ENCODE peak calls at places on chromosomes 1 and 21, in seven cellular contexts. One of them, this sample, is unnamed.

GRCh38 chr1:218460367-218460766 is 115.2 kb downstream of the TGFB2 start:
- DNase-seq in neuronal stem cell: peak
- DNase-seq in mesenchymal stem cell: peak
- DNase-seq in H9: peak
- DNase-seq in trophoblast cell: no peak
- DNase-seq in IMR-90: peak
- DNase-seq in H1: no peak
- DNase-seq in this sample: peak

GRCh38 chr1:216140650-216141547 is 282.3 kb downstream of the USH2A start:
- DNase-seq in mesenchymal stem cell: peak
- DNase-seq in trophoblast cell: no peak
- DNase-seq in neuronal stem cell: no peak
- DNase-seq in IMR-90: peak
- DNase-seq in H9: peak
- DNase-seq in H1: no peak
- DNase-seq in this sample: no peak

GRCh38 chr1:46817814-46818213 is 19.0 kb downstream of the CYP4B1 start:
- DNase-seq in H1: no peak
- DNase-seq in neuronal stem cell: no peak
- DNase-seq in H9: no peak
- DNase-seq in trophoblast cell: no peak
- DNase-seq in mesenchymal stem cell: no peak
- DNase-seq in IMR-90: no peak
- DNase-seq in this sample: no peak

GRCh38 chr1:12583484-12583883 is 34.5 kb downstream of the DHRS3 start:
- DNase-seq in trophoblast cell: no peak
- DNase-seq in neuronal stem cell: no peak
- DNase-seq in mesenchymal stem cell: no peak
- DNase-seq in H1: no peak
- DNase-seq in IMR-90: no peak
- DNase-seq in H9: no peak
- DNase-seq in this sample: no peak

GRCh38 chr1:154304664-154305337 is 16.1 kb upstream of the AQP10 start:
- DNase-seq in IMR-90: no peak
- DNase-seq in H1: no peak
- DNase-seq in neuronal stem cell: no peak
- DNase-seq in trophoblast cell: no peak
- DNase-seq in H9: no peak
- DNase-seq in mesenchymal stem cell: no peak
- DNase-seq in this sample: no peak

GRCh38 chr1:199791495-199791894 is 236.0 kb upstream of the NR5A2 start:
- DNase-seq in IMR-90: no peak
- DNase-seq in H1: no peak
- DNase-seq in neuronal stem cell: no peak
- DNase-seq in trophoblast cell: no peak
- DNase-seq in H9: no peak
- DNase-seq in mesenchymal stem cell: no peak
- DNase-seq in this sample: no peak

GRCh38 chr1:173064011-173064410 is 13.3 kb upstream of the TNFSF18 start:
- DNase-seq in mesenchymal stem cell: peak
- DNase-seq in trophoblast cell: peak
- DNase-seq in H1: no peak
- DNase-seq in neuronal stem cell: no peak
- DNase-seq in H9: no peak
- DNase-seq in IMR-90: peak
- DNase-seq in this sample: no peak

GRCh38 chr1:234907585-234908457 is 220.8 kb downstream of the TOMM20 start:
- DNase-seq in H1: no peak
- DNase-seq in mesenchymal stem cell: peak
- DNase-seq in neuronal stem cell: no peak
- DNase-seq in trophoblast cell: no peak
- DNase-seq in H9: no peak
- DNase-seq in IMR-90: peak
- DNase-seq in this sample: no peak

GRCh38 chr1:70486676-70487470 is 75.8 kb downstream of the CTH start:
- DNase-seq in H1: no peak
- DNase-seq in mesenchymal stem cell: peak
- DNase-seq in H9: no peak
- DNase-seq in neuronal stem cell: no peak
- DNase-seq in IMR-90: peak
- DNase-seq in trophoblast cell: peak
- DNase-seq in this sample: peak

GRCh38 chr1:243982451-243983018 is 68.5 kb upstream of the ZBTB18 start:
- DNase-seq in H9: peak
- DNase-seq in neuronal stem cell: no peak
- DNase-seq in trophoblast cell: no peak
- DNase-seq in IMR-90: no peak
- DNase-seq in mesenchymal stem cell: no peak
- DNase-seq in H1: peak
- DNase-seq in this sample: peak

GRCh38 chr1:118204648-118205047 is 19.6 kb upstream of the SPAG17 start:
- DNase-seq in mesenchymal stem cell: no peak
- DNase-seq in neuronal stem cell: no peak
- DNase-seq in trophoblast cell: no peak
- DNase-seq in IMR-90: no peak
- DNase-seq in H9: no peak
- DNase-seq in H1: no peak
- DNase-seq in this sample: no peak

GRCh38 chr1:38327559-38327973 is 281.0 kb upstream of the POU3F1 start:
- DNase-seq in trophoblast cell: no peak
- DNase-seq in neuronal stem cell: no peak
- DNase-seq in mesenchymal stem cell: no peak
- DNase-seq in IMR-90: no peak
- DNase-seq in H1: no peak
- DNase-seq in H9: no peak
- DNase-seq in this sample: peak

GRCh38 chr1:166062695-166063094 is 104.1 kb downstream of the FAM78B start:
- DNase-seq in IMR-90: no peak
- DNase-seq in H9: no peak
- DNase-seq in trophoblast cell: no peak
- DNase-seq in mesenchymal stem cell: no peak
- DNase-seq in neuronal stem cell: no peak
- DNase-seq in H1: no peak
- DNase-seq in this sample: no peak

GRCh38 chr1:66981679-66982078 is 56.9 kb downstream of the MIER1 start:
- DNase-seq in neuronal stem cell: no peak
- DNase-seq in IMR-90: peak
- DNase-seq in H1: no peak
- DNase-seq in H9: no peak
- DNase-seq in mesenchymal stem cell: peak
- DNase-seq in trophoblast cell: no peak
- DNase-seq in this sample: no peak

GRCh38 chr1:116852910-116853309 is 56.8 kb upstream of the PTGFRN start:
- DNase-seq in neuronal stem cell: no peak
- DNase-seq in trophoblast cell: peak
- DNase-seq in IMR-90: no peak
- DNase-seq in H1: no peak
- DNase-seq in H9: no peak
- DNase-seq in mesenchymal stem cell: peak
- DNase-seq in this sample: peak

GRCh38 chr1:11526071-11526895 is 47.3 kb downstream of the DISP3 start:
- DNase-seq in mesenchymal stem cell: no peak
- DNase-seq in IMR-90: no peak
- DNase-seq in H9: no peak
- DNase-seq in H1: no peak
- DNase-seq in neuronal stem cell: no peak
- DNase-seq in trophoblast cell: no peak
- DNase-seq in this sample: no peak

GRCh38 chr1:169525391-169525790 is 39.6 kb upstream of the SLC19A2 start:
- DNase-seq in neuronal stem cell: no peak
- DNase-seq in trophoblast cell: peak
- DNase-seq in IMR-90: no peak
- DNase-seq in H1: no peak
- DNase-seq in H9: no peak
- DNase-seq in mesenchymal stem cell: no peak
- DNase-seq in this sample: no peak

GRCh38 chr21:32055305-32055704 is 182.5 kb downstream of the HUNK start:
- DNase-seq in mesenchymal stem cell: no peak
- DNase-seq in IMR-90: no peak
- DNase-seq in neuronal stem cell: no peak
- DNase-seq in H9: no peak
- DNase-seq in H1: no peak
- DNase-seq in trophoblast cell: no peak
- DNase-seq in this sample: no peak

DNA sequence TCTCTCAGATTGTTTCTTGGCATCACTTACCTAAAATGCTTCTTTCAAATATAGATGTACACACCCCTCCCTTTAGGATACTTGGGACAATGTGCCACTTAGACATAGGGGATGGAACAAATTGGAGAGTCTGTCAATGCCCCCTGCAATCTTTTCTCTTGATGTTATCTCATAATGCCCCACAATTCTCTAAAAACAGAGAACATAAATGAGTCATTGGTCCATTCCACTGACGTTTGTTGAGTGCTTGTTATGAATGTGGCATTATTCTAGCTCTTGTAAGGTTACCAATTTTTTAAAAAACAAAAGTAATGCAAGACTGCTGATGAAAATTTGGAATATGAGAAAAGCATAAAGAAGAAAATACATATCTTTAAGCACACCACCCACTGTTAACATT is 5.6 kb upstream of the SMIM11 start:
- DNase-seq in trophoblast cell: no peak
- DNase-seq in IMR-90: no peak
- DNase-seq in mesenchymal stem cell: no peak
- DNase-seq in neuronal stem cell: no peak
- DNase-seq in H9: no peak
- DNase-seq in H1: no peak
- DNase-seq in this sample: no peak
- H3K23ac ChIP-seq in trophoblast cell: no peak
- H3K23ac ChIP-seq in IMR-90: no peak
- H3K23ac ChIP-seq in mesenchymal stem cell: no peak
- H3K23ac ChIP-seq in neuronal stem cell: no peak
- H3K23ac ChIP-seq in H9: no peak
- H3K23ac ChIP-seq in H1: no peak
- H3K23ac ChIP-seq in this sample: no peak

GRCh38 chr1:227854189-227854588 is 38.7 kb downstream of the PRSS38 start:
- DNase-seq in IMR-90: no peak
- DNase-seq in H9: no peak
- DNase-seq in neuronal stem cell: no peak
- DNase-seq in trophoblast cell: no peak
- DNase-seq in H1: no peak
- DNase-seq in mesenchymal stem cell: no peak
- DNase-seq in this sample: no peak

GRCh38 chr1:227855687-227856086 is 40.2 kb downstream of the PRSS38 start:
- DNase-seq in H9: no peak
- DNase-seq in mesenchymal stem cell: no peak
- DNase-seq in H1: no peak
- DNase-seq in neuronal stem cell: no peak
- DNase-seq in IMR-90: no peak
- DNase-seq in trophoblast cell: no peak
- DNase-seq in this sample: no peak

GRCh38 chr1:227856147-227856858 is 40.8 kb downstream of the PRSS38 start:
- DNase-seq in H1: no peak
- DNase-seq in IMR-90: no peak
- DNase-seq in mesenchymal stem cell: no peak
- DNase-seq in H9: no peak
- DNase-seq in trophoblast cell: no peak
- DNase-seq in neuronal stem cell: no peak
- DNase-seq in this sample: no peak
- H3K23ac ChIP-seq in H1: no peak
- H3K23ac ChIP-seq in IMR-90: no peak
- H3K23ac ChIP-seq in mesenchymal stem cell: no peak
- H3K23ac ChIP-seq in H9: no peak
- H3K23ac ChIP-seq in trophoblast cell: no peak
- H3K23ac ChIP-seq in neuronal stem cell: no peak
- H3K23ac ChIP-seq in this sample: no peak

GRCh38 chr1:228490120-228491078 is 3.2 kb downstream of the RNF187 start:
- DNase-seq in trophoblast cell: no peak
- DNase-seq in IMR-90: peak
- DNase-seq in H1: no peak
- DNase-seq in mesenchymal stem cell: peak
- DNase-seq in H9: no peak
- DNase-seq in neuronal stem cell: no peak
- DNase-seq in this sample: peak
- H3K23ac ChIP-seq in trophoblast cell: no peak
- H3K23ac ChIP-seq in IMR-90: peak
- H3K23ac ChIP-seq in H1: no peak
- H3K23ac ChIP-seq in mesenchymal stem cell: no peak
- H3K23ac ChIP-seq in H9: no peak
- H3K23ac ChIP-seq in neuronal stem cell: no peak
- H3K23ac ChIP-seq in this sample: peak

GRCh38 chr1:214277704-214278635 is 3.0 kb upstream of the SMYD2 start:
- DNase-seq in IMR-90: peak
- DNase-seq in H1: no peak
- DNase-seq in H9: no peak
- DNase-seq in trophoblast cell: peak
- DNase-seq in neuronal stem cell: no peak
- DNase-seq in mesenchymal stem cell: no peak
- DNase-seq in this sample: peak
- H3K23ac ChIP-seq in IMR-90: no peak
- H3K23ac ChIP-seq in H1: no peak
- H3K23ac ChIP-seq in H9: no peak
- H3K23ac ChIP-seq in trophoblast cell: no peak
- H3K23ac ChIP-seq in neuronal stem cell: no peak
- H3K23ac ChIP-seq in mesenchymal stem cell: no peak
- H3K23ac ChIP-seq in this sample: no peak

GRCh38 chr1:204343850-204344249 is 15.9 kb downstream of the PLEKHA6 start:
- DNase-seq in H1: no peak
- DNase-seq in mesenchymal stem cell: no peak
- DNase-seq in neuronal stem cell: no peak
- DNase-seq in trophoblast cell: no peak
- DNase-seq in IMR-90: no peak
- DNase-seq in H9: no peak
- DNase-seq in this sample: no peak

GRCh38 chr1:204344665-204345064 is 15.1 kb downstream of the PLEKHA6 start:
- DNase-seq in H9: no peak
- DNase-seq in trophoblast cell: no peak
- DNase-seq in IMR-90: no peak
- DNase-seq in neuronal stem cell: no peak
- DNase-seq in H1: no peak
- DNase-seq in mesenchymal stem cell: no peak
- DNase-seq in this sample: no peak

GRCh38 chr1:204348197-204348596 is 11.5 kb downstream of the PLEKHA6 start:
- DNase-seq in mesenchymal stem cell: no peak
- DNase-seq in H9: no peak
- DNase-seq in neuronal stem cell: no peak
- DNase-seq in IMR-90: no peak
- DNase-seq in trophoblast cell: no peak
- DNase-seq in H1: no peak
- DNase-seq in this sample: no peak

GRCh38 chr1:204345425-204345824 is 14.3 kb downstream of the PLEKHA6 start:
- DNase-seq in IMR-90: no peak
- DNase-seq in H1: no peak
- DNase-seq in neuronal stem cell: no peak
- DNase-seq in H9: no peak
- DNase-seq in mesenchymal stem cell: no peak
- DNase-seq in trophoblast cell: no peak
- DNase-seq in this sample: no peak

GRCh38 chr1:204345941-204346678 is 13.6 kb downstream of the PLEKHA6 start:
- DNase-seq in neuronal stem cell: no peak
- DNase-seq in IMR-90: no peak
- DNase-seq in trophoblast cell: no peak
- DNase-seq in mesenchymal stem cell: no peak
- DNase-seq in H1: no peak
- DNase-seq in H9: no peak
- DNase-seq in this sample: no peak
- H3K23ac ChIP-seq in neuronal stem cell: no peak
- H3K23ac ChIP-seq in IMR-90: peak
- H3K23ac ChIP-seq in trophoblast cell: no peak
- H3K23ac ChIP-seq in mesenchymal stem cell: no peak
- H3K23ac ChIP-seq in H1: no peak
- H3K23ac ChIP-seq in H9: no peak
- H3K23ac ChIP-seq in this sample: no peak